ENCODE peak calls at places on chromosomes 16 and 17, in nine cellular contexts. One of them, this sample, is unnamed.

GRCh38 chr16:57600048-57600835 is 28.2 kb upstream of the ADGRG1 start:
- DNase-seq in iPS DF 19.7: no peak
- DNase-seq in ACHN: peak
- DNase-seq in T-cell: no peak
- DNase-seq in left kidney: peak
- DNase-seq in lung: peak
- DNase-seq in stimulated activated effector memory CD8-positive, alpha-beta T cell treated with anti-CD3 and anti-CD28 coated beads, Interleukin-12 subunit alpha, Interleukin-12 subunit beta, amount 100 ng/mL, for 72 hours: no peak
- DNase-seq in iPS-NIHi11: peak
- DNase-seq in ELR: peak
- DNase-seq in this sample: peak

GRCh38 chr16:11072420-11073153 is 128.2 kb downstream of the CLEC16A start:
- DNase-seq in iPS DF 19.7: no peak
- DNase-seq in ACHN: no peak
- DNase-seq in T-cell: no peak
- DNase-seq in left kidney: no peak
- DNase-seq in lung: no peak
- DNase-seq in stimulated activated effector memory CD8-positive, alpha-beta T cell treated with anti-CD3 and anti-CD28 coated beads, Interleukin-12 subunit alpha, Interleukin-12 subunit beta, amount 100 ng/mL, for 72 hours: no peak
- DNase-seq in iPS-NIHi11: no peak
- DNase-seq in ELR: no peak
- DNase-seq in this sample: no peak

GRCh38 chr16:10601444-10602401 is 21.3 kb upstream of the EMP2 start:
- DNase-seq in iPS DF 19.7: no peak
- DNase-seq in ACHN: no peak
- DNase-seq in T-cell: no peak
- DNase-seq in left kidney: peak
- DNase-seq in lung: peak
- DNase-seq in stimulated activated effector memory CD8-positive, alpha-beta T cell treated with anti-CD3 and anti-CD28 coated beads, Interleukin-12 subunit alpha, Interleukin-12 subunit beta, amount 100 ng/mL, for 72 hours: no peak
- DNase-seq in iPS-NIHi11: no peak
- DNase-seq in ELR: no peak
- DNase-seq in this sample: no peak

GRCh38 chr16:24511801-24512200 is 27.6 kb upstream of the RBBP6 start:
- DNase-seq in iPS DF 19.7: no peak
- DNase-seq in ACHN: no peak
- DNase-seq in T-cell: no peak
- DNase-seq in left kidney: no peak
- DNase-seq in lung: no peak
- DNase-seq in stimulated activated effector memory CD8-positive, alpha-beta T cell treated with anti-CD3 and anti-CD28 coated beads, Interleukin-12 subunit alpha, Interleukin-12 subunit beta, amount 100 ng/mL, for 72 hours: no peak
- DNase-seq in iPS-NIHi11: no peak
- DNase-seq in ELR: no peak
- DNase-seq in this sample: no peak

GRCh38 chr16:31458835-31459721 is at the start of gene ARMC5:
- DNase-seq in iPS DF 19.7: peak
- DNase-seq in ACHN: peak
- DNase-seq in T-cell: peak
- DNase-seq in left kidney: peak
- DNase-seq in lung: peak
- DNase-seq in stimulated activated effector memory CD8-positive, alpha-beta T cell treated with anti-CD3 and anti-CD28 coated beads, Interleukin-12 subunit alpha, Interleukin-12 subunit beta, amount 100 ng/mL, for 72 hours: peak
- DNase-seq in iPS-NIHi11: peak
- DNase-seq in ELR: peak
- DNase-seq in this sample: peak

GRCh38 chr16:89958068-89958467 is 9.5 kb downstream of the DEF8 start:
- DNase-seq in iPS DF 19.7: peak
- DNase-seq in ACHN: peak
- DNase-seq in T-cell: no peak
- DNase-seq in left kidney: peak
- DNase-seq in lung: peak
- DNase-seq in stimulated activated effector memory CD8-positive, alpha-beta T cell treated with anti-CD3 and anti-CD28 coated beads, Interleukin-12 subunit alpha, Interleukin-12 subunit beta, amount 100 ng/mL, for 72 hours: no peak
- DNase-seq in iPS-NIHi11: peak
- DNase-seq in ELR: peak
- DNase-seq in this sample: no peak

GRCh38 chr17:60863892-60864673 is 186.4 kb downstream of the BCAS3 start:
- DNase-seq in iPS DF 19.7: no peak
- DNase-seq in ACHN: no peak
- DNase-seq in T-cell: no peak
- DNase-seq in left kidney: no peak
- DNase-seq in lung: no peak
- DNase-seq in stimulated activated effector memory CD8-positive, alpha-beta T cell treated with anti-CD3 and anti-CD28 coated beads, Interleukin-12 subunit alpha, Interleukin-12 subunit beta, amount 100 ng/mL, for 72 hours: no peak
- DNase-seq in iPS-NIHi11: no peak
- DNase-seq in ELR: no peak
- DNase-seq in this sample: no peak

GRCh38 chr17:28534740-28535375 is 17.6 kb downstream of the UNC119 start:
- DNase-seq in iPS DF 19.7: no peak
- DNase-seq in ACHN: no peak
- DNase-seq in T-cell: no peak
- DNase-seq in left kidney: no peak
- DNase-seq in lung: no peak
- DNase-seq in stimulated activated effector memory CD8-positive, alpha-beta T cell treated with anti-CD3 and anti-CD28 coated beads, Interleukin-12 subunit alpha, Interleukin-12 subunit beta, amount 100 ng/mL, for 72 hours: no peak
- DNase-seq in iPS-NIHi11: no peak
- DNase-seq in ELR: no peak
- DNase-seq in this sample: no peak

GRCh38 chr17:76405607-76405966 is 21.2 kb downstream of the SPHK1 start:
- DNase-seq in iPS DF 19.7: no peak
- DNase-seq in ACHN: no peak
- DNase-seq in T-cell: no peak
- DNase-seq in left kidney: no peak
- DNase-seq in lung: no peak
- DNase-seq in stimulated activated effector memory CD8-positive, alpha-beta T cell treated with anti-CD3 and anti-CD28 coated beads, Interleukin-12 subunit alpha, Interleukin-12 subunit beta, amount 100 ng/mL, for 72 hours: no peak
- DNase-seq in iPS-NIHi11: no peak
- DNase-seq in ELR: no peak
- DNase-seq in this sample: no peak

GRCh38 chr16:51003850-51004566 is 147.1 kb downstream of the SALL1 start:
- DNase-seq in iPS DF 19.7: no peak
- DNase-seq in ACHN: no peak
- DNase-seq in T-cell: no peak
- DNase-seq in left kidney: no peak
- DNase-seq in lung: no peak
- DNase-seq in stimulated activated effector memory CD8-positive, alpha-beta T cell treated with anti-CD3 and anti-CD28 coated beads, Interleukin-12 subunit alpha, Interleukin-12 subunit beta, amount 100 ng/mL, for 72 hours: no peak
- DNase-seq in iPS-NIHi11: no peak
- DNase-seq in ELR: no peak
- DNase-seq in this sample: no peak